ENCODE peak calls at places on chromosomes 5 and 9, in five cellular contexts. U is esophagus squamous epithelium, K is cardiac fibroblast, W is spleen, H is colonic mucosa. J is an unnamed sample.
A peak's percentile ranks its signal among the peaks of the same experiment; 100 is the strongest.

GRCh38 chr9:101458955-101459631 is 23.5 kb upstream of the ALDOB start:
- DNase-seq in U (no peak), K (peak; percentile 76), W (no peak), H (peak; percentile 43), J (no peak)

GRCh38 chr9:22446950-22447606 is 454 bp downstream of the DMRTA1 start:
- DNase-seq in U (no peak), K (peak; percentile 24), W (peak; percentile 87), H (peak; percentile 71), J (no peak)

GRCh38 chr5:116887104-116887503 is 312.5 kb upstream of the SEMA6A start:
- DNase-seq in U (no peak), K (no peak), W (no peak), H (no peak), J (no peak)

GRCh38 chr5:167633931-167634341 is 657.5 kb upstream of the WWC1 start:
- DNase-seq in U (no peak), K (peak; percentile 89), W (no peak), H (no peak), J (no peak)

GRCh38 chr5:203246-203645 is 12.0 kb downstream of the LRRC14B start:
- DNase-seq in U (no peak), K (no peak), W (peak; percentile 46), H (no peak), J (peak; percentile 38)

GRCh38 chr5:76329346-76329745 is 73.7 kb upstream of the IQGAP2 start:
- DNase-seq in U (no peak), K (no peak), W (no peak), H (no peak), J (no peak)

GRCh38 chr5:171984748-171985419 is 21.6 kb downstream of the FBXW11 start:
- DNase-seq in U (no peak), K (peak; percentile 39), W (no peak), H (no peak), J (no peak)

GRCh38 chr5:168251308-168251707 is 40.1 kb upstream of the WWC1 start:
- DNase-seq in U (no peak), K (no peak), W (no peak), H (no peak), J (no peak)

GRCh38 chr9:34899535-34900158 is 58.4 kb upstream of the PHF24 start:
- DNase-seq in U (no peak), K (peak; percentile 76), W (peak; percentile 90), H (peak; percentile 78), J (peak; percentile 69)

GRCh38 chr5:169336234-169336633 is 35.3 kb upstream of the SLIT3 start:
- DNase-seq in U (no peak), K (no peak), W (no peak), H (no peak), J (no peak)

GRCh38 chr5:102545175-102545574 is 46.4 kb upstream of the SLCO6A1 start:
- DNase-seq in U (no peak), K (peak; percentile 12), W (no peak), H (no peak), J (no peak)

GRCh38 chr9:36877239-36877638 is 156.8 kb downstream of the PAX5 start:
- DNase-seq in U (no peak), K (no peak), W (peak; percentile 50), H (no peak), J (no peak)

GRCh38 chr5:93425102-93425501 is 155.9 kb downstream of the NR2F1-AS1 start:
- DNase-seq in U (no peak), K (no peak), W (no peak), H (no peak), J (no peak)

GRCh38 chr5:143094087-143094511 is 309.4 kb downstream of the NR3C1 start:
- DNase-seq in U (no peak), K (peak; percentile 39), W (no peak), H (no peak), J (no peak)
- TF ChIP-seq CTCF in U (peak; percentile 9), K (no peak), W (no peak), H (no peak), J (no peak)

DNA sequence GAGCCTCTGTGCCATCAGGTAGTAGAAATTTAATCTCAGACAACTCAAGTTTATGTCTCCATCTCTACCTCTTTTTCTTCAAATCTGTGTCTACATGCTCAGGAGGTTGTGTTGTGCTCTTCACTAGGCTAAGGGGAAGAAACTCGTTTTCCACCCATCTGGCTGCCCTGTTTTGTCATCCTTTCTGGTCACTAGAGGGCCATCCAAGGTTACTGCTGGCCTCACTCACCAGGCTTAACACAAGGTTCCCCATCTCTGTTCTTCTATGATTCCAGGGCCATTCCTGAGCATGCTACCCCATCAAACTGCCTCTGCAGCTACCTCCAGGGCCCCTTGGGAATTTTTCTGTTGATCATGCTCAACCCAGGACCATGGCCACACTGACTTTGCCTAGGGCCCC is 213.3 kb upstream of the FBXL7 start:
- DNase-seq in U (no peak), K (no peak), W (no peak), H (no peak), J (no peak)
- TF ChIP-seq CTCF in U (no peak), K (peak; percentile 14), W (no peak), H (no peak), J (no peak)

GRCh38 chr5:141040763-141041426 is 10.3 kb upstream of the PCDHB1 start:
- DNase-seq in U (peak; percentile 11), K (peak; percentile 56), W (peak; percentile 78), H (peak; percentile 80), J (no peak)
- TF ChIP-seq CTCF in U (peak; percentile 56), K (peak; percentile 52), W (peak; percentile 62), H (peak; percentile 48), J (no peak)

GRCh38 chr5:80212171-80212667 is 43.6 kb downstream of the SERINC5 start:
- DNase-seq in U (no peak), K (no peak), W (no peak), H (no peak), J (no peak)
- TF ChIP-seq CTCF in U (no peak), K (no peak), W (no peak), H (no peak), J (no peak)

GRCh38 chr5:19555876-19556275 is 432.1 kb downstream of the CDH18 start:
- DNase-seq in U (no peak), K (no peak), W (no peak), H (no peak), J (no peak)

GRCh38 chr5:19555436-19555835 is 432.6 kb downstream of the CDH18 start:
- DNase-seq in U (no peak), K (no peak), W (no peak), H (no peak), J (no peak)

DNA sequence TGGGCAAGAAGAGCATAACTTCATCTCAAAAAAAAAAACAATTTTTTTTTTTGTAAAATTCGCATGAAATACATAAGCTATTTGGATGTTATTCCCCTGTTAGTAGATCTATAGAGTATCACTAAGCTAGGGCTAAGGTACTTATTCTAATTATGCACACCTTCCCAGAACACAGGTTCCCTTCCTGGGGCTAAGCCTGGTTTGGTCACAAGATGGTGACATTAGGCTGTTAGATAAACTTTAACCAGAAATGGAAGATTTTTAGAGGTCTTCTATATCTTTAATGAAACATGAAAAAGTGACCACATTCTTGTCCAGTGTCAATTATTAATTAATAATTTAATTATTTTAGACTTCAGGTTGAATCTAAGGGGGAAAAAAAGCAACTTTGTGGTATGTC is 433.5 kb downstream of the CDH18 start:
- DNase-seq in U (no peak), K (no peak), W (no peak), H (no peak), J (no peak)
- TF ChIP-seq CTCF in U (no peak), K (no peak), W (no peak), H (no peak), J (no peak)

GRCh38 chr5:4124201-4124852 is 528.7 kb downstream of the IRX1 start:
- DNase-seq in U (no peak), K (no peak), W (no peak), H (no peak), J (no peak)
- TF ChIP-seq CTCF in U (no peak), K (no peak), W (no peak), H (no peak), J (no peak)

DNA sequence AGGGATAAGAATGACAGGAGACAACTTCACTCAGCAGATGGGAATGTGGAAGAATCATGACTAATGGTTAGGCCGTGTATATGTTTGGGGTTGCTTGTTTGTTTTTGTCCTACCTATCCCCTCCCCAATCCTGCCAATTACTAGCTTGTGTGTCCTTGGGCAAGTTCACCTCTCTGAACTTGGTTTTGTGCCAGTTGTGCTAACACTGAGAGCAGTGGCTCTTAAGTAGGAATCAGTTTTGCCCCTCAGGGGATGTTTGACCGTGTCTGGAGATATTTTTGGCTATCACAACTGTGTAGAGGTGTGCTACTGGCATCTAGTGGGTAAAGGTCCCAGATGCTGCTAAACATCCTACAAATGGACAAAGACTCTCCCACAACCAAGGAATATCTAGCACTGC is 287.0 kb downstream of the DMRT2 start:
- DNase-seq in U (no peak), K (no peak), W (no peak), H (no peak), J (no peak)
- TF ChIP-seq CTCF in U (no peak), K (no peak), W (no peak), H (no peak), J (no peak)

GRCh38 chr9:116633444-116633843 is 53.7 kb upstream of the TRIM32 start:
- DNase-seq in U (no peak), K (peak; percentile 29), W (no peak), H (no peak), J (no peak)
- TF ChIP-seq CTCF in U (no peak), K (no peak), W (no peak), H (no peak), J (no peak)